ENCODE peak calls at places on chromosomes 16 and 17, in nine cellular contexts. H, G, I, B, T, L, X, U and R are unnamed samples.

GRCh38 chr17:10730956-10731879 is 1.4 kb upstream of the TMEM220 start:
- DNase-seq in U (peak; percentile 51), X (no peak), B (no peak), T (no peak), H (peak; percentile 85), G (no peak), L (no peak), I (no peak), R (no peak)

GRCh38 chr17:45241315-45242011 is 19.8 kb downstream of the FMNL1 start:
- DNase-seq in I (no peak), B (no peak), X (peak; percentile 46), U (no peak), T (no peak), L (no peak), H (no peak), G (no peak), R (no peak)

GRCh38 chr17:46770818-46771600 is 47.5 kb downstream of the WNT3 start:
- DNase-seq in T (peak; percentile 76), G (no peak), X (peak; percentile 88), I (no peak), L (peak; percentile 59), B (no peak), H (peak; percentile 86), U (peak; percentile 72), R (peak; percentile 60)

GRCh38 chr16:56226187-56226586 is 34.9 kb downstream of the GNAO1 start:
- DNase-seq in B (no peak), T (no peak), H (no peak), G (no peak), L (no peak), U (no peak), X (no peak), I (no peak), R (no peak)

GRCh38 chr17:45341389-45342158 is 24.8 kb upstream of the MAP3K14 start:
- DNase-seq in G (peak; percentile 69), B (peak; percentile 37), H (peak; percentile 87), I (no peak), L (peak; percentile 73), U (peak; percentile 50), X (peak; percentile 84), T (peak; percentile 94), R (no peak)

GRCh38 chr16:11127610-11128195 is 128.3 kb downstream of the SOCS1 start:
- DNase-seq in G (no peak), X (no peak), U (no peak), L (no peak), H (no peak), B (no peak), T (no peak), I (no peak), R (no peak)

GRCh38 chr17:63305857-63306256 is 140.2 kb downstream of the CYB561 start:
- DNase-seq in G (no peak), I (no peak), T (no peak), X (no peak), H (no peak), B (no peak), U (no peak), L (no peak), R (no peak)

GRCh38 chr16:31010539-31010938 is at the start of gene STX1B:
- DNase-seq in B (no peak), I (no peak), X (peak; percentile 82), G (peak; percentile 43), T (no peak), H (peak; percentile 83), U (peak; percentile 57), L (no peak), R (no peak)

GRCh38 chr16:66516808-66517585 is 32.9 kb downstream of the TK2 start:
- DNase-seq in H (peak; percentile 99), G (peak; percentile 99), B (peak; percentile 100), T (peak; percentile 99), U (peak; percentile 98), L (peak; percentile 97), X (peak; percentile 95), I (peak; percentile 87), R (peak; percentile 96)

GRCh38 chr17:12637015-12637414 is 28.7 kb upstream of the MYOCD start:
- DNase-seq in H (no peak), L (no peak), T (peak; percentile 89), I (no peak), B (no peak), X (no peak), G (no peak), U (no peak), R (no peak)

GRCh38 chr16:59905628-59906027 is 1171.5 kb upstream of the GOT2 start:
- DNase-seq in I (no peak), H (no peak), B (no peak), X (no peak), T (peak; percentile 68), U (no peak), G (no peak), L (no peak), R (no peak)

GRCh38 chr17:30970757-30971567 is at the start of gene RNF135:
- DNase-seq in L (peak; percentile 90), T (peak; percentile 95), B (peak; percentile 89), H (peak; percentile 95), G (peak; percentile 83), U (peak; percentile 90), I (peak; percentile 66), X (no peak), R (peak; percentile 82)

GRCh38 chr16:52574105-52574437 is 27.1 kb upstream of the TOX3 start:
- DNase-seq in U (no peak), X (no peak), B (no peak), G (no peak), I (no peak), L (no peak), T (no peak), H (no peak), R (no peak)

GRCh38 chr17:37701424-37702020 is 43.3 kb downstream of the HNF1B start:
- DNase-seq in I (peak; percentile 31), G (no peak), B (peak; percentile 65), U (peak; percentile 73), H (no peak), L (no peak), T (peak; percentile 50), X (peak; percentile 56), R (peak; percentile 71)

GRCh38 chr17:13337864-13338371 is 263.8 kb downstream of the HS3ST3A1 start:
- DNase-seq in I (peak; percentile 7), X (peak; percentile 14), H (no peak), U (no peak), B (peak; percentile 32), T (peak; percentile 62), L (no peak), G (no peak), R (peak; percentile 26)

GRCh38 chr16:2977440-2977839 is 2.8 kb downstream of the PKMYT1 start:
- DNase-seq in X (no peak), U (no peak), I (no peak), H (no peak), L (no peak), T (no peak), B (peak; percentile 94), G (no peak), R (no peak)

GRCh38 chr16:11634307-11634706 is 33.9 kb upstream of the SNN start:
- DNase-seq in L (no peak), H (no peak), X (no peak), T (no peak), U (no peak), I (no peak), G (no peak), B (no peak), R (no peak)

GRCh38 chr17:76567634-76568432 is 17.8 kb downstream of the ST6GALNAC2 start:
- DNase-seq in X (no peak), G (no peak), B (peak; percentile 57), U (no peak), H (no peak), L (no peak), I (no peak), T (no peak), R (peak; percentile 49)
- TF ChIP-seq POLR2A in X (peak; percentile 45), G (no peak), B (no peak), U (no peak), H (no peak), L (no peak), I (peak; percentile 40), T (no peak), R (no peak)

DNA sequence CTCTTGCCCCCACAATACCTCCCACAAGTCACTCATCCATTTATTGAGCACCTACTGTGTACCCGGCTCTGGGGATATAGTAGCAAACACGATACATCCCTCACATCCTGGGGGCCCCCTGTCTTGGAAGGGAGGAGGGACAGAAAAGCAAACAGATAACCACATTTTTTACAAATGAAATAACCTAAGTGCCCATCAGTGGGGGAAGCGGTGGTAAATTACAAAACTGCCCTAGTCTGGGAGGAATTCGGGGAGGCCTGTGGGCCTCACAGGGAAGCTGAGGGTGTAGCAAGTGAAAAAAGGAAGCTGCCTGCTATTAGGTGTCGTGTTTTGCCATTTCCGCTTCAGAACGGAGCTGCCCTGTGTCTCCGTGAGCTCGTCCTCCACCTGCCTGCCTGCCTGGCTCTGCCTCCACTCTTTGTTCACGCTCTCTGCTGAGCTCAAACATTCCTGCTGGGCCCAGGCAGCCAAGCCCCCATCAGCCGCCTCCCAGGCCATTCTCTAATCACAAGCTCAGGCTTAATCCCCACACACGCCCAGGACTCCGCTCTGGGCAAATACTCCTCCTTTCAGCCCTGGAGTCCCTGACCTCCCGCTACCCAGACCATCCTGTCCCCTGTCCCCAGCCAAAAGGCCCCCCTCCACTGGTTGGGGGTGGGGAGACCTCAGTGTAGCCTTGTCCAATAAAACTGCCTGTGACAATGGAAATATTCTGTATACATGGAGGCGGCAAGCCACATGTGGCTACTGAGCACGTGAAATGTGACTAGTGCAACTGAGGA is 10.2 kb upstream of the SEC14L5 start:
- DNase-seq in H (no peak), T (no peak), B (no peak), L (no peak), U (no peak), G (no peak), I (no peak), X (no peak), R (no peak)
- TF ChIP-seq POLR2A in H (no peak), T (no peak), B (no peak), L (no peak), U (no peak), G (no peak), I (no peak), X (no peak), R (no peak)

DNA sequence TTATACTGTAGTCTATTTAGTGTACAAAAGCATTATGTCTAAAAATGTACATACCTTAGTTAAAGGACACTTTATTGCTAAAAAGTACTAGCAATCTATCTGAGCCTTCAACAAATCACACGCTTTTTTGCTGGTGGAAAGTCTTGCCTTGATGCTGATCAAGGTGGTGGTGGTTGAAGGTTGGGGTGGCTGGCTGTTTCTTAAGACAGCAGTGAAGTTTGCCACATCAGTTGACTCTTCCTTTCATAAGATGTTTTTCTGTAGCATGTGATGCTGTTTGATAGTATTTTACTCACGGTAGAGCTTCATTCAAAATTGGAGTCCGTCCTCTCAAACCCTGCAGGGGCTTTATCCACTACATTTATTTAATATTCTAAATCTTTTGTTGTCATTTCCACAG is 8.6 kb downstream of the ADGRG5 start:
- DNase-seq in T (no peak), G (no peak), B (no peak), U (no peak), X (no peak), L (no peak), H (no peak), I (no peak), R (no peak)
- TF ChIP-seq POLR2A in T (no peak), G (no peak), B (no peak), U (no peak), X (no peak), L (no peak), H (no peak), I (no peak), R (no peak)

DNA sequence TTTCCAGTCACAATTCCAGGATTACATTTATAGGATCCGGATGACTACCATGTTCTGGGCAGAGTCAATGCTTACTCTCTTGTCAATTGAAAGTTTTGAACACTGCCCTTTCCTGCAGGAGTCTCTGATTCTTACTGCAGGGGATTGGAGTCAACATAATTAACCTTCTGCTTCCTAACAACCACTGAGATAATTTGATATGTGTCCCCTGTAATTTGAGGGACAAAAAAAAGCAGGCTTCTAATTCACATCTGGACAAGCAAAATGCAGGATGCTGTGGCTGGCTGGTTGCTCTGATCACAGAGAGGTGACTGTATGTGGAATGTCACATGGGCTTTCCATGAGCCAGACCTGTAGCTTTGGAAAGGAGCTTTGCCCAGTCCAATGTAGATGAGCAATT is 54.9 kb downstream of the PMP22 start:
- DNase-seq in T (no peak), I (no peak), B (no peak), L (no peak), G (no peak), X (no peak), U (no peak), H (no peak), R (no peak)
- TF ChIP-seq POLR2A in T (no peak), I (no peak), B (no peak), L (no peak), G (no peak), X (no peak), U (no peak), H (no peak), R (no peak)